ENCODE peak calls at places on chromosome 4, in four cellular contexts. One of them, this sample, is unnamed. For H3K9me3, the result is how much of the 10 kb centered on the place peaks cover.

GRCh38 chr4:151129801-151130200 is 30.4 kb downstream of the RPS3A start:
- DNase-seq in body of pancreas: no peak
- DNase-seq in GM23248: peak
- DNase-seq in fibroblast of lung: no peak
- DNase-seq in this sample: no peak

GRCh38 chr4:46016306-46016705 is 107.5 kb downstream of the GABRG1 start:
- DNase-seq in body of pancreas: no peak
- DNase-seq in GM23248: no peak
- DNase-seq in fibroblast of lung: no peak
- DNase-seq in this sample: no peak

GRCh38 chr4:166277851-166278250 is 404.8 kb downstream of the TLL1 start:
- DNase-seq in body of pancreas: no peak
- DNase-seq in GM23248: no peak
- DNase-seq in fibroblast of lung: no peak
- DNase-seq in this sample: no peak

GRCh38 chr4:10200869-10201268 is 84.3 kb upstream of the WDR1 start:
- DNase-seq in body of pancreas: no peak
- DNase-seq in GM23248: no peak
- DNase-seq in fibroblast of lung: no peak
- DNase-seq in this sample: no peak

GRCh38 chr4:143097751-143098150 is 87.0 kb upstream of the USP38 start:
- DNase-seq in body of pancreas: no peak
- DNase-seq in GM23248: no peak
- DNase-seq in fibroblast of lung: no peak
- DNase-seq in this sample: peak

GRCh38 chr4:154491731-154492249 is at the start of gene DCHS2:
- DNase-seq in body of pancreas: no peak
- DNase-seq in GM23248: peak
- DNase-seq in fibroblast of lung: no peak
- DNase-seq in this sample: peak

GRCh38 chr4:152247271-152247975 is 288.5 kb downstream of the FBXW7 start:
- DNase-seq in body of pancreas: no peak
- DNase-seq in GM23248: no peak
- DNase-seq in fibroblast of lung: no peak
- DNase-seq in this sample: no peak

GRCh38 chr4:153432971-153433752 is 33.0 kb upstream of the TMEM131L start:
- DNase-seq in body of pancreas: peak
- DNase-seq in GM23248: peak
- DNase-seq in fibroblast of lung: peak
- DNase-seq in this sample: peak

GRCh38 chr4:6937748-6938147 is 28.1 kb downstream of the TBC1D14 start:
- DNase-seq in body of pancreas: no peak
- DNase-seq in GM23248: no peak
- DNase-seq in fibroblast of lung: no peak
- DNase-seq in this sample: no peak

GRCh38 chr4:27568236-27568951 is 707.8 kb downstream of the STIM2 start:
- DNase-seq in body of pancreas: no peak
- DNase-seq in GM23248: no peak
- DNase-seq in fibroblast of lung: no peak
- DNase-seq in this sample: no peak

GRCh38 chr4:101205878-101206277 is 141.4 kb downstream of the PPP3CA start:
- DNase-seq in body of pancreas: no peak
- DNase-seq in GM23248: peak
- DNase-seq in fibroblast of lung: peak
- DNase-seq in this sample: peak

GRCh38 chr4:22312113-22312512 is 203.8 kb downstream of the ADGRA3 start:
- DNase-seq in body of pancreas: no peak
- DNase-seq in GM23248: no peak
- DNase-seq in fibroblast of lung: no peak
- DNase-seq in this sample: no peak

GRCh38 chr4:44916406-44916805 is 190.1 kb upstream of the GNPDA2 start:
- DNase-seq in body of pancreas: no peak
- DNase-seq in GM23248: peak
- DNase-seq in fibroblast of lung: peak
- DNase-seq in this sample: peak

GRCh38 chr4:59945277-59945676 is 1254.8 kb upstream of the ADGRL3 start:
- DNase-seq in body of pancreas: no peak
- DNase-seq in GM23248: peak
- DNase-seq in fibroblast of lung: no peak
- DNase-seq in this sample: no peak

GRCh38 chr4:88043586-88044340 is 36.3 kb downstream of the PKD2 start:
- DNase-seq in body of pancreas: no peak
- DNase-seq in GM23248: no peak
- DNase-seq in fibroblast of lung: no peak
- DNase-seq in this sample: no peak

GRCh38 chr4:126986828-126987227 is 645.9 kb upstream of the INTU start:
- DNase-seq in body of pancreas: no peak
- DNase-seq in GM23248: peak
- DNase-seq in fibroblast of lung: peak
- DNase-seq in this sample: no peak

GRCh38 chr4:1871471-1872021 is 353 bp downstream of the NSD2 start:
- DNase-seq in body of pancreas: peak
- DNase-seq in GM23248: peak
- DNase-seq in fibroblast of lung: no peak
- DNase-seq in this sample: no peak

GRCh38 chr4:66357316-66357715 is 687.0 kb upstream of the EPHA5 start:
- DNase-seq in body of pancreas: no peak
- DNase-seq in GM23248: no peak
- DNase-seq in fibroblast of lung: no peak
- DNase-seq in this sample: no peak

GRCh38 chr4:89171176-89171575 is 59.8 kb downstream of the TIGD2 start:
- DNase-seq in body of pancreas: no peak
- DNase-seq in GM23248: no peak
- DNase-seq in fibroblast of lung: peak
- DNase-seq in this sample: no peak

GRCh38 chr4:127586922-127587571 is 45.7 kb upstream of the INTU start:
- DNase-seq in body of pancreas: peak
- DNase-seq in GM23248: peak
- DNase-seq in fibroblast of lung: peak
- DNase-seq in this sample: peak

GRCh38 chr4:102234243-102234838 is 110.9 kb downstream of the SLC39A8 start:
- DNase-seq in body of pancreas: no peak
- DNase-seq in GM23248: no peak
- DNase-seq in fibroblast of lung: no peak
- DNase-seq in this sample: no peak
- H3K27ac ChIP-seq in body of pancreas: no peak
- H3K27ac ChIP-seq in GM23248: no peak
- H3K27ac ChIP-seq in fibroblast of lung: no peak
- H3K27ac ChIP-seq in this sample: no peak

GRCh38 chr4:79121223-79121622 is 182.0 kb upstream of the PAQR3 start:
- DNase-seq in body of pancreas: no peak
- DNase-seq in GM23248: no peak
- DNase-seq in fibroblast of lung: no peak
- DNase-seq in this sample: no peak
- H3K9me3 ChIP-seq in body of pancreas: under half
- H3K9me3 ChIP-seq in GM23248: under half
- H3K9me3 ChIP-seq in fibroblast of lung: under half
- H3K9me3 ChIP-seq in this sample: under half

GRCh38 chr4:144646523-144647094 is 653 bp downstream of the HHIP start:
- DNase-seq in body of pancreas: peak
- DNase-seq in GM23248: peak
- DNase-seq in fibroblast of lung: no peak
- DNase-seq in this sample: no peak

GRCh38 chr4:144644368-144645101 is 1.4 kb upstream of the HHIP start:
- DNase-seq in body of pancreas: no peak
- DNase-seq in GM23248: no peak
- DNase-seq in fibroblast of lung: no peak
- DNase-seq in this sample: no peak

GRCh38 chr4:144645621-144646522 is at the start of gene HHIP:
- DNase-seq in body of pancreas: peak
- DNase-seq in GM23248: peak
- DNase-seq in fibroblast of lung: peak
- DNase-seq in this sample: no peak

GRCh38 chr4:144647095-144647959 is 1.4 kb downstream of the HHIP start:
- DNase-seq in body of pancreas: peak
- DNase-seq in GM23248: peak
- DNase-seq in fibroblast of lung: peak
- DNase-seq in this sample: no peak

GRCh38 chr4:144645102-144645469 is 870 bp upstream of the HHIP start:
- DNase-seq in body of pancreas: peak
- DNase-seq in GM23248: no peak
- DNase-seq in fibroblast of lung: no peak
- DNase-seq in this sample: no peak
- H3K4me3 ChIP-seq in body of pancreas: peak
- H3K4me3 ChIP-seq in GM23248: peak
- H3K4me3 ChIP-seq in fibroblast of lung: peak
- H3K4me3 ChIP-seq in this sample: no peak

GRCh38 chr4:3040447-3041191 is 33.7 kb downstream of the HTT-AS start:
- DNase-seq in body of pancreas: no peak
- DNase-seq in GM23248: no peak
- DNase-seq in fibroblast of lung: no peak
- DNase-seq in this sample: no peak

GRCh38 chr4:3043272-3044020 is 30.9 kb downstream of the HTT-AS start:
- DNase-seq in body of pancreas: no peak
- DNase-seq in GM23248: no peak
- DNase-seq in fibroblast of lung: no peak
- DNase-seq in this sample: no peak

GRCh38 chr4:3039706-3040366 is 34.5 kb downstream of the HTT-AS start:
- DNase-seq in body of pancreas: no peak
- DNase-seq in GM23248: no peak
- DNase-seq in fibroblast of lung: no peak
- DNase-seq in this sample: no peak

GRCh38 chr4:3041192-3042142 is 32.9 kb downstream of the HTT-AS start:
- DNase-seq in body of pancreas: peak
- DNase-seq in GM23248: peak
- DNase-seq in fibroblast of lung: peak
- DNase-seq in this sample: peak

DNA sequence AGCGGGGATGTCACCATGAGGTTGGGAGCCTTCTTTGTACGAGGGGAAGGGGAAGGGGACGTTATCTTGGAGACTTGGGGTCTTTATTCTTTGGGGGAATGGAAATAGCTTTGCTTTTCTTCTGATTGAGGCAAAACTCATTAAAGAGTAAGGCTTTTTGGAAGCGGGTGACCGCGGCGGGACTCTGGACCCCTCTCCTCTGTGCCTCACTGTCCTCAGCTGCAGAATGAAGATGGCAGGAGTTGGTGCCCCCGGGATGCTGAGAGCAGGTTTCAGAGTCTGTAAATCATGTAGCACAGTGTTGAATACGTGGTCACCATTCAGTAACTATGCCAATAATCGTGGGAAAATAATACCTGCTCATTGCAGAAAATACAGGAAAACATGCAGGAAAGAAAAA is 32.1 kb downstream of the HTT-AS start:
- DNase-seq in body of pancreas: no peak
- DNase-seq in GM23248: no peak
- DNase-seq in fibroblast of lung: no peak
- DNase-seq in this sample: no peak
- H3K27ac ChIP-seq in body of pancreas: no peak
- H3K27ac ChIP-seq in GM23248: peak
- H3K27ac ChIP-seq in fibroblast of lung: no peak
- H3K27ac ChIP-seq in this sample: peak

DNA sequence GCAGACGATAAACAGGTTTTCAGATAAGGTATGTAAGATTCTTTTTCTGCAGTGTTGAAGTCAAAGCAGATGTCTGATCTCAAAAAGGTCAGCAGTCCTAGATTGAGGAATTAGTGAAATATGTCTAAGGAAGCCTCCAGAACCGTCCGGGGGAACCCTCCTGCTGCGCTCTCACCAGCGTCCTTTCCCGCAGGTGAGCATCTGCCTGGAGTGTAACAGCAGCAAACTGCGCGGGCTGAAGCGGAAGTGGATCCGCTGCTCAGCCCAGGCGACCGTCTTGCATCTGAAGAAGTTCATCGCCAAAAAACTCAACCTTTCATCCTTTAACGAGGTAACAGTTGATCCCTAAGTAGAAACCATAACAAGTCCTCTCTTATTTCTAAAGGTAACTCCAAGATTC is 55.5 kb downstream of the PCGF3 start:
- DNase-seq in body of pancreas: no peak
- DNase-seq in GM23248: no peak
- DNase-seq in fibroblast of lung: no peak
- DNase-seq in this sample: no peak
- H3K9me3 ChIP-seq in body of pancreas: under half
- H3K9me3 ChIP-seq in GM23248: under half
- H3K9me3 ChIP-seq in fibroblast of lung: under half
- H3K9me3 ChIP-seq in this sample: under half

DNA sequence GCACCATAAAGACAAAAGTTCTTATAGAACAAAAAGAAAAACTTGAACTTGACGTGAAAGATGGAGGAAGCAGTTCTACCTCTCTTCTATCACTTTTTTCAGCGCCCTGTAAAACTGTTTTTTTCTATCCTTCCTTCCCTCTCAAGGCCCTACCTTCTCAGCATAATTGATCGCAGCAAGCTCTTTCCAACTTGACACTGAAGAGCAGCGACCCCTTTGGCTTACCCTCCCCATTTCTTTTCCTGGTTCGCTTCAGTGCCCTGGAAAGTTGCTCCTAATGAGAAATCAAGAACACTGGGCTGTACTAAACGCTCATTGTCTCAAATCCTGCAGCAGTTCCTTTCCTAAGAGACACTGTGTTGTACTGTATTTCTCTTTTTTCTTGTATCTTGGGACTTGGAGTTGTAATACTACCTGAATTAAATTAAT is 150.6 kb upstream of the SLC4A4 start:
- DNase-seq in body of pancreas: no peak
- DNase-seq in GM23248: peak
- DNase-seq in fibroblast of lung: peak
- DNase-seq in this sample: peak
- H3K4me3 ChIP-seq in body of pancreas: peak
- H3K4me3 ChIP-seq in GM23248: peak
- H3K4me3 ChIP-seq in fibroblast of lung: peak
- H3K4me3 ChIP-seq in this sample: no peak

DNA sequence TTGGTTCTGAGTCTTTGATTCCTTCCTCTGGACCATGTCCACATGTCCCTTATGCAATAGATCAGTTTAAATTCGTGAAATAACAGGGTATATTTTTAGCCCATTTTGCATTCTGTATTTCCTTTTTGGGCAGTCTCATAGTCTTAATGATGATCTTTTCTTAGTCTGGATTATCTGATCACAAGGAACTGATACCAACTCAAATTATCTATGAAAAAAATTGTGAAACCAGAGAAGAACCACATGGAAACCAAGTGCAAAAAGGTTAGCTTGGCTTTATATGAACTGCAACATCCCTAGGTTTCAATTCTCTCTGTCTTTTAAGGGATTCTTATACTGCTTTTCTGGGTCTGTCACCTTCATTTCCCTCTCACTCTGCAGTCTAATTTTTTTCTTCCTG is 608.6 kb upstream of the AADAT start:
- DNase-seq in body of pancreas: no peak
- DNase-seq in GM23248: no peak
- DNase-seq in fibroblast of lung: no peak
- DNase-seq in this sample: no peak
- H3K27ac ChIP-seq in body of pancreas: no peak
- H3K27ac ChIP-seq in GM23248: no peak
- H3K27ac ChIP-seq in fibroblast of lung: no peak
- H3K27ac ChIP-seq in this sample: no peak

This sample was measured in small intestine.